ENCODE peak calls at places on chromosomes 16 and 17, in four cellular contexts. Q is midbrain, Y is NCI-H524 treated with DMSO at 0.1 percent for 48 hours, R is HT1080. D is an unnamed sample.

GRCh38 chr16:50311891-50312501 is 45.6 kb downstream of the ADCY7 start:
- DNase-seq in Q (no peak), Y (no peak), R (no peak), D (no peak)

GRCh38 chr17:31488264-31488981 is 96.9 kb downstream of the RAB11FIP4 start:
- DNase-seq in Q (no peak), Y (no peak), R (no peak), D (no peak)

GRCh38 chr17:62757518-62757951 is 50.6 kb downstream of the MARCHF10 start:
- DNase-seq in Q (no peak), Y (no peak), R (no peak), D (no peak)

GRCh38 chr17:77382966-77383612 is 242.3 kb downstream of the SEC14L1 start:
- DNase-seq in Q (no peak), Y (no peak), R (no peak), D (peak)

GRCh38 chr17:58308985-58309917 is 19.3 kb downstream of the TSPOAP1 start:
- DNase-seq in Q (no peak), Y (no peak), R (no peak), D (no peak)

GRCh38 chr17:27797390-27798091 is 2.8 kb downstream of the NOS2 start:
- DNase-seq in Q (no peak), Y (no peak), R (no peak), D (peak)

GRCh38 chr17:78357687-78358537 is 2.0 kb downstream of the SOCS3 start:
- DNase-seq in Q (no peak), Y (no peak), R (peak), D (no peak)

GRCh38 chr16:85735946-85736345 is 14.9 kb downstream of the C16orf74 start:
- DNase-seq in Q (no peak), Y (no peak), R (no peak), D (no peak)